ENCODE peak calls at places on chromosomes 6 and 20, in ten cellular contexts. One of them, this sample, is unnamed.

GRCh38 chr6:156718647-156719394 is 58.4 kb upstream of the ARID1B start:
- DNase-seq in IMR-90: peak; percentile 55
- DNase-seq in testis: peak; percentile 26
- DNase-seq in ascending aorta: peak; percentile 93
- DNase-seq in CD8-positive, alpha-beta T cell: no peak
- DNase-seq in stomach: peak; percentile 33
- DNase-seq in ovary: peak; percentile 61
- DNase-seq in aorta: peak; percentile 89
- DNase-seq in breast epithelium: no peak
- DNase-seq in sigmoid colon: peak; percentile 68
- DNase-seq in this sample: no peak

GRCh38 chr6:140393665-140394064 is 1019.2 kb upstream of the CITED2 start:
- DNase-seq in IMR-90: peak; percentile 82
- DNase-seq in testis: no peak
- DNase-seq in ascending aorta: no peak
- DNase-seq in CD8-positive, alpha-beta T cell: no peak
- DNase-seq in stomach: no peak
- DNase-seq in ovary: no peak
- DNase-seq in aorta: no peak
- DNase-seq in breast epithelium: no peak
- DNase-seq in sigmoid colon: no peak
- DNase-seq in this sample: no peak

GRCh38 chr6:57173056-57173885 is 1.1 kb downstream of the BAG2 start:
- DNase-seq in IMR-90: peak; percentile 24
- DNase-seq in testis: peak; percentile 52
- DNase-seq in ascending aorta: no peak
- DNase-seq in CD8-positive, alpha-beta T cell: peak; percentile 30
- DNase-seq in stomach: no peak
- DNase-seq in ovary: no peak
- DNase-seq in aorta: no peak
- DNase-seq in breast epithelium: no peak
- DNase-seq in sigmoid colon: no peak
- DNase-seq in this sample: peak; percentile 29

GRCh38 chr6:169188051-169188863 is 65.4 kb downstream of the THBS2 start:
- DNase-seq in IMR-90: peak; percentile 100
- DNase-seq in testis: no peak
- DNase-seq in ascending aorta: peak; percentile 61
- DNase-seq in CD8-positive, alpha-beta T cell: peak; percentile 23
- DNase-seq in stomach: no peak
- DNase-seq in ovary: no peak
- DNase-seq in aorta: no peak
- DNase-seq in breast epithelium: no peak
- DNase-seq in sigmoid colon: no peak
- DNase-seq in this sample: peak; percentile 22

GRCh38 chr6:149334682-149335160 is 17.2 kb downstream of the TAB2 start:
- DNase-seq in IMR-90: peak; percentile 80
- DNase-seq in testis: no peak
- DNase-seq in ascending aorta: peak; percentile 83
- DNase-seq in CD8-positive, alpha-beta T cell: no peak
- DNase-seq in stomach: peak; percentile 34
- DNase-seq in ovary: no peak
- DNase-seq in aorta: peak; percentile 57
- DNase-seq in breast epithelium: no peak
- DNase-seq in sigmoid colon: no peak
- DNase-seq in this sample: no peak

GRCh38 chr6:3235486-3235885 is 8.0 kb upstream of the TUBB2B start:
- DNase-seq in IMR-90: no peak
- DNase-seq in testis: no peak
- DNase-seq in ascending aorta: no peak
- DNase-seq in CD8-positive, alpha-beta T cell: no peak
- DNase-seq in stomach: no peak
- DNase-seq in ovary: no peak
- DNase-seq in aorta: no peak
- DNase-seq in breast epithelium: no peak
- DNase-seq in sigmoid colon: no peak
- DNase-seq in this sample: no peak

GRCh38 chr6:143099647-143100046 is 39.0 kb downstream of the AIG1 start:
- DNase-seq in IMR-90: no peak
- DNase-seq in testis: no peak
- DNase-seq in ascending aorta: no peak
- DNase-seq in CD8-positive, alpha-beta T cell: no peak
- DNase-seq in stomach: no peak
- DNase-seq in ovary: no peak
- DNase-seq in aorta: no peak
- DNase-seq in breast epithelium: no peak
- DNase-seq in sigmoid colon: no peak
- DNase-seq in this sample: no peak

GRCh38 chr6:15255481-15256414 is 9.9 kb downstream of the JARID2 start:
- DNase-seq in IMR-90: no peak
- DNase-seq in testis: no peak
- DNase-seq in ascending aorta: no peak
- DNase-seq in CD8-positive, alpha-beta T cell: no peak
- DNase-seq in stomach: no peak
- DNase-seq in ovary: no peak
- DNase-seq in aorta: no peak
- DNase-seq in breast epithelium: no peak
- DNase-seq in sigmoid colon: no peak
- DNase-seq in this sample: no peak

DNA sequence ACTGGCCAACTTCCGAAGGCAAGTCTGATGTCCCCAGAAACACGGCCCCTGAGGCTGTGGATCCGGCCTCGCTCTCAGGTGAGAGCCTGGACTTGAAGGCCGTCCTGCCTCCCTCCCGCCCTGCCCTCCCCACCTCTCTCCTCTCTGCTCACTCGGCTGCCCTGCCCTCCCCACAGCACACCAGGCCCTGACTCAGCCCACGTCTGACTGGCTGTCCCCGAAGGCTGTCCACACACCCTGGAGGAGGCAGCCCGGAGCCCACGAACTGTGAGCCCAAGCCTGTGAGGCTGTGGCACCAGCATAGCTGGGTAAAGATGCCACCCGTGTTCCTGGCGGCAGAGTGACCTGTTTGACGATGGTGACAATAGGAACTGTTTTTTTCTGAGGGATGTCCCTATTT is 16.3 kb downstream of the GATA5 start:
- DNase-seq in IMR-90: no peak
- DNase-seq in testis: no peak
- DNase-seq in ascending aorta: no peak
- DNase-seq in CD8-positive, alpha-beta T cell: no peak
- DNase-seq in stomach: no peak
- DNase-seq in ovary: no peak
- DNase-seq in aorta: no peak
- DNase-seq in breast epithelium: no peak
- DNase-seq in sigmoid colon: no peak
- DNase-seq in this sample: no peak
- H3K9me3 ChIP-seq in IMR-90: no peaks in the 10 kb centered on the region
- H3K9me3 ChIP-seq in testis: no peaks in the 10 kb centered on the region
- H3K9me3 ChIP-seq in ascending aorta: no peaks in the 10 kb centered on the region
- H3K9me3 ChIP-seq in CD8-positive, alpha-beta T cell: no peaks in the 10 kb centered on the region
- H3K9me3 ChIP-seq in stomach: no peaks in the 10 kb centered on the region
- H3K9me3 ChIP-seq in ovary: no peaks in the 10 kb centered on the region
- H3K9me3 ChIP-seq in aorta: no peaks in the 10 kb centered on the region
- H3K9me3 ChIP-seq in breast epithelium: no peaks in the 10 kb centered on the region
- H3K9me3 ChIP-seq in sigmoid colon: no peaks in the 10 kb centered on the region
- H3K9me3 ChIP-seq in this sample: no peaks in the 10 kb centered on the region

DNA sequence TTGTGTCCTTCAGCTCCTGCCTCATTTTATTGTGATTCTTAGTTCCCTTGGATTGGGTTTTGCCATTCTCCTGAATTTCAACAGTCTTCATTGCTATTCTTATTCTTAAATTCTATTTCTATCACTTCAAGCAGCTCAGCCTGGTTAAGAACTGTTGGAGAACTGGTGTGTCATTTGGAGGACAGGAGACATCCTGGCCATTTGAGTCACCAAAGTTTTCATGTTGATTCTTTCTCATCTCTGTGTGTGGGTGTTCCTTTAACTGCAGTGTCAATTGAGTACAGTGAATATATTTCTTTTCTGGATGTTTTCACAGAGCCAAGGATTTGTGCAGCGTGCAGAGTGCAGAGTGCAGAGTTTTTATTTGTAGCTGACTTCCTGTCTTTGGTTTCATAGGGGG is 33.5 kb upstream of the TFB1M start:
- DNase-seq in IMR-90: no peak
- DNase-seq in testis: no peak
- DNase-seq in ascending aorta: no peak
- DNase-seq in CD8-positive, alpha-beta T cell: no peak
- DNase-seq in stomach: no peak
- DNase-seq in ovary: no peak
- DNase-seq in aorta: no peak
- DNase-seq in breast epithelium: no peak
- DNase-seq in sigmoid colon: no peak
- DNase-seq in this sample: no peak
- H3K9me3 ChIP-seq in IMR-90: peaks cover 5% of the 10 kb centered on the region
- H3K9me3 ChIP-seq in testis: no peaks in the 10 kb centered on the region
- H3K9me3 ChIP-seq in ascending aorta: peaks cover 9% of the 10 kb centered on the region
- H3K9me3 ChIP-seq in CD8-positive, alpha-beta T cell: no peaks in the 10 kb centered on the region
- H3K9me3 ChIP-seq in stomach: peaks cover 13% of the 10 kb centered on the region
- H3K9me3 ChIP-seq in ovary: no peaks in the 10 kb centered on the region
- H3K9me3 ChIP-seq in aorta: peaks cover 3% of the 10 kb centered on the region
- H3K9me3 ChIP-seq in breast epithelium: peaks cover 2% of the 10 kb centered on the region
- H3K9me3 ChIP-seq in sigmoid colon: no peaks in the 10 kb centered on the region
- H3K9me3 ChIP-seq in this sample: peaks cover 6% of the 10 kb centered on the region

GRCh38 chr6:67887419-67887746 is 747.7 kb upstream of the ADGRB3 start:
- DNase-seq in IMR-90: no peak
- DNase-seq in testis: no peak
- DNase-seq in ascending aorta: no peak
- DNase-seq in CD8-positive, alpha-beta T cell: no peak
- DNase-seq in stomach: no peak
- DNase-seq in ovary: no peak
- DNase-seq in aorta: no peak
- DNase-seq in breast epithelium: no peak
- DNase-seq in sigmoid colon: no peak
- DNase-seq in this sample: no peak

GRCh38 chr6:67887747-67888545 is 747.1 kb upstream of the ADGRB3 start:
- DNase-seq in IMR-90: no peak
- DNase-seq in testis: peak; percentile 21
- DNase-seq in ascending aorta: no peak
- DNase-seq in CD8-positive, alpha-beta T cell: no peak
- DNase-seq in stomach: no peak
- DNase-seq in ovary: no peak
- DNase-seq in aorta: no peak
- DNase-seq in breast epithelium: no peak
- DNase-seq in sigmoid colon: no peak
- DNase-seq in this sample: no peak

GRCh38 chr6:67888886-67889681 is 746.0 kb upstream of the ADGRB3 start:
- DNase-seq in IMR-90: no peak
- DNase-seq in testis: no peak
- DNase-seq in ascending aorta: no peak
- DNase-seq in CD8-positive, alpha-beta T cell: no peak
- DNase-seq in stomach: no peak
- DNase-seq in ovary: no peak
- DNase-seq in aorta: no peak
- DNase-seq in breast epithelium: no peak
- DNase-seq in sigmoid colon: no peak
- DNase-seq in this sample: no peak

GRCh38 chr6:67889682-67889995 is 745.4 kb upstream of the ADGRB3 start:
- DNase-seq in IMR-90: no peak
- DNase-seq in testis: no peak
- DNase-seq in ascending aorta: no peak
- DNase-seq in CD8-positive, alpha-beta T cell: no peak
- DNase-seq in stomach: no peak
- DNase-seq in ovary: no peak
- DNase-seq in aorta: no peak
- DNase-seq in breast epithelium: no peak
- DNase-seq in sigmoid colon: no peak
- DNase-seq in this sample: no peak

DNA sequence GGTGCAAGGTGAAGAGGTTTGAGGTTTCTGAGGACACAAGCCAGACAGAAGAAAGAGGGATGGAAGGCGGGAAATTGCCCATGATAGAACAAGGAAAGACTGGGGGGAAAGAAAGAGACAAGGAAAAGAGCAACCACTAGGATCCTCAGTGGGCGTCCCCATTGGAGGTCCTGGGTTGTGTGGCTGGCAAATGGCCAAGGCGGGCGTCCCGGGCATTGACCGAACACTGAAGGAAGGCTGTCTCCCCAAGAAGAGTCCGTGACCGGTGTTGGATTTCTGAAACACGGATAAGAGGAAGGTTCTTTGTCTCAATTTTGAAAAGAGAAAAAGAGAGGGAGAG is 746.6 kb upstream of the ADGRB3 start:
- DNase-seq in IMR-90: no peak
- DNase-seq in testis: no peak
- DNase-seq in ascending aorta: no peak
- DNase-seq in CD8-positive, alpha-beta T cell: no peak
- DNase-seq in stomach: no peak
- DNase-seq in ovary: no peak
- DNase-seq in aorta: no peak
- DNase-seq in breast epithelium: no peak
- DNase-seq in sigmoid colon: no peak
- DNase-seq in this sample: no peak
- H3K9me3 ChIP-seq in IMR-90: peaks cover 16% of the 10 kb centered on the region
- H3K9me3 ChIP-seq in testis: no peaks in the 10 kb centered on the region
- H3K9me3 ChIP-seq in ascending aorta: no peaks in the 10 kb centered on the region
- H3K9me3 ChIP-seq in CD8-positive, alpha-beta T cell: no peaks in the 10 kb centered on the region
- H3K9me3 ChIP-seq in stomach: no peaks in the 10 kb centered on the region
- H3K9me3 ChIP-seq in ovary: no peaks in the 10 kb centered on the region
- H3K9me3 ChIP-seq in aorta: no peaks in the 10 kb centered on the region
- H3K9me3 ChIP-seq in breast epithelium: peaks cover 9% of the 10 kb centered on the region
- H3K9me3 ChIP-seq in sigmoid colon: no peaks in the 10 kb centered on the region
- H3K9me3 ChIP-seq in this sample: peaks cover 5% of the 10 kb centered on the region

GRCh38 chr6:145731432-145731831 is 3.9 kb downstream of the EPM2A start:
- DNase-seq in IMR-90: no peak
- DNase-seq in testis: no peak
- DNase-seq in ascending aorta: no peak
- DNase-seq in CD8-positive, alpha-beta T cell: peak; percentile 22
- DNase-seq in stomach: no peak
- DNase-seq in ovary: no peak
- DNase-seq in aorta: no peak
- DNase-seq in breast epithelium: no peak
- DNase-seq in sigmoid colon: no peak
- DNase-seq in this sample: no peak

GRCh38 chr6:145729887-145730286 is 5.4 kb downstream of the EPM2A start:
- DNase-seq in IMR-90: no peak
- DNase-seq in testis: no peak
- DNase-seq in ascending aorta: no peak
- DNase-seq in CD8-positive, alpha-beta T cell: no peak
- DNase-seq in stomach: no peak
- DNase-seq in ovary: no peak
- DNase-seq in aorta: no peak
- DNase-seq in breast epithelium: no peak
- DNase-seq in sigmoid colon: no peak
- DNase-seq in this sample: no peak

GRCh38 chr6:145728986-145729385 is 6.3 kb downstream of the EPM2A start:
- DNase-seq in IMR-90: no peak
- DNase-seq in testis: no peak
- DNase-seq in ascending aorta: no peak
- DNase-seq in CD8-positive, alpha-beta T cell: no peak
- DNase-seq in stomach: no peak
- DNase-seq in ovary: no peak
- DNase-seq in aorta: no peak
- DNase-seq in breast epithelium: no peak
- DNase-seq in sigmoid colon: no peak
- DNase-seq in this sample: no peak

GRCh38 chr6:145723646-145724045 is 11.7 kb downstream of the EPM2A start:
- DNase-seq in IMR-90: peak; percentile 35
- DNase-seq in testis: no peak
- DNase-seq in ascending aorta: no peak
- DNase-seq in CD8-positive, alpha-beta T cell: no peak
- DNase-seq in stomach: no peak
- DNase-seq in ovary: no peak
- DNase-seq in aorta: no peak
- DNase-seq in breast epithelium: no peak
- DNase-seq in sigmoid colon: no peak
- DNase-seq in this sample: no peak

DNA sequence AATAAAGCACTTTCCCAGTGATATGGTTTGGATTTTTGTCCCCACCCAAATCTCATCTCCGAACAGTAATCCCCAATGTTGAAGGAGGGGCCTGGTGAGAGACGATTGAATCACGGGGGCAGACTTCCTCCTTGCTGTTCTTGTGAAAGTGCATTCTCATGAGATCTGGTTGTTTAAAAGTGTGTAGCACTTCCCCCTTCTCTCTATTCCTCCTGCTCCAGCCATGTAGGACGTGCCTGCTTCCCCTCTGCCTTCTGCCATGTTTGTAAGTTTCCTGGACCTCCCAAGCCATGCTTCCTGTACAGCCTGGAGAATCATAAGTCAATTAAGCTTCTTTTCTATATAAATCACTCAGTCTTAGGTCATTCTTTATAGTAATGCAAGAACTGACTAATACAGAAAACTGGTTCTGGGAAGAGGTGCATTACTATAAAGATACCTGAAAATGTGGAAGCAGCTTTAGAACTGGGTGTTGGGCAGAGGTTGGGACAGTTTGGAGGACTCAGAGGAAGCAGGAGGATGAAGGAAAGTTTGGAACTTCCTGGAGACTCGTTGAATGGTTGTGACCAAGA is 7.4 kb downstream of the EPM2A start:
- DNase-seq in IMR-90: no peak
- DNase-seq in testis: no peak
- DNase-seq in ascending aorta: no peak
- DNase-seq in CD8-positive, alpha-beta T cell: no peak
- DNase-seq in stomach: no peak
- DNase-seq in ovary: no peak
- DNase-seq in aorta: no peak
- DNase-seq in breast epithelium: no peak
- DNase-seq in sigmoid colon: no peak
- DNase-seq in this sample: no peak
- H3K9me3 ChIP-seq in IMR-90: peaks cover 3% of the 10 kb centered on the region
- H3K9me3 ChIP-seq in testis: no peaks in the 10 kb centered on the region
- H3K9me3 ChIP-seq in ascending aorta: no peaks in the 10 kb centered on the region
- H3K9me3 ChIP-seq in CD8-positive, alpha-beta T cell: peaks cover 3% of the 10 kb centered on the region
- H3K9me3 ChIP-seq in stomach: peaks cover under 1% of the 10 kb centered on the region
- H3K9me3 ChIP-seq in ovary: peaks cover 4% of the 10 kb centered on the region
- H3K9me3 ChIP-seq in aorta: peaks cover 2% of the 10 kb centered on the region
- H3K9me3 ChIP-seq in breast epithelium: peaks cover 11% of the 10 kb centered on the region
- H3K9me3 ChIP-seq in sigmoid colon: no peaks in the 10 kb centered on the region
- H3K9me3 ChIP-seq in this sample: peaks cover 6% of the 10 kb centered on the region